ENCODE peak calls at places on chromosomes 7 and 10, in four cellular contexts. Q, R, V and F are unnamed samples.

GRCh38 chr10:47104786-47105385 is 193.7 kb downstream of the PTPN20 start:
- DNase-seq in Q (no peak), V (no peak), R (no peak), F (no peak)

GRCh38 chr10:29804025-29804852 is 169.5 kb upstream of the SVIL start:
- DNase-seq in Q (peak), V (no peak), R (no peak), F (no peak)

GRCh38 chr10:71623098-71623985 is 96.2 kb downstream of the C10orf105 start:
- DNase-seq in V (no peak), Q (no peak), R (no peak), F (no peak)

GRCh38 chr10:119281581-119282071 is 74.3 kb downstream of the GRK5 start:
- DNase-seq in R (no peak), V (no peak), Q (no peak), F (no peak)

GRCh38 chr7:135320277-135320676 is 86.6 kb downstream of the STRA8 start:
- DNase-seq in V (no peak), R (no peak), Q (no peak), F (no peak)

GRCh38 chr10:759898-760477 is 70.5 kb upstream of the DIP2C start:
- DNase-seq in V (no peak), Q (no peak), R (no peak), F (no peak)

GRCh38 chr10:111076191-111076681 is 593 bp upstream of the ADRA2A start:
- DNase-seq in V (peak), Q (no peak), R (no peak), F (peak)

GRCh38 chr10:24617771-24618396 is 105.8 kb downstream of the ARHGAP21 start:
- DNase-seq in R (no peak), Q (peak), V (peak), F (peak)

GRCh38 chr7:122262246-122262645 is 42.3 kb downstream of the FEZF1 start:
- DNase-seq in R (no peak), Q (no peak), V (no peak), F (no peak)

GRCh38 chr7:28767356-28767755 is 190.8 kb downstream of the TRIL start:
- DNase-seq in V (no peak), R (no peak), Q (no peak), F (no peak)

GRCh38 chr10:96524745-96525144 is 11.0 kb upstream of the TLL2 start:
- DNase-seq in V (no peak), R (no peak), Q (no peak), F (no peak)

GRCh38 chr7:30445770-30446169 is 32.8 kb downstream of the NOD1 start:
- DNase-seq in Q (peak), R (peak), V (no peak), F (no peak)

GRCh38 chr10:131850490-131850880 is 50.3 kb upstream of the PPP2R2D start:
- DNase-seq in Q (no peak), V (no peak), R (no peak), F (no peak)

GRCh38 chr10:43361532-43362190 is 9.8 kb upstream of the FXYD4 start:
- DNase-seq in Q (no peak), R (no peak), V (no peak), F (no peak)

GRCh38 chr7:2107386-2108085 is 125.2 kb downstream of the MAD1L1 start:
- DNase-seq in V (no peak), Q (no peak), R (no peak), F (no peak)

GRCh38 chr10:33743429-33743857 is 409.0 kb upstream of the NRP1 start:
- DNase-seq in V (no peak), Q (no peak), R (peak), F (no peak)

GRCh38 chr7:93148135-93148534 is at the start of gene SAMD9L:
- DNase-seq in R (no peak), V (no peak), Q (no peak), F (no peak)

GRCh38 chr7:155467846-155468821 is 10.2 kb downstream of the EN2 start:
- DNase-seq in R (no peak), Q (no peak), V (no peak), F (no peak)

GRCh38 chr10:6423004-6423403 is 157.1 kb downstream of the PRKCQ start:
- DNase-seq in Q (no peak), R (no peak), V (no peak), F (no peak)

GRCh38 chr7:28347964-28348363 is 64.4 kb upstream of the CREB5 start:
- DNase-seq in R (no peak), Q (no peak), V (no peak), F (no peak)

GRCh38 chr10:86178401-86179142 is 188.0 kb downstream of the GRID1 start:
- DNase-seq in R (no peak), Q (peak), V (peak), F (peak)

GRCh38 chr10:43071881-43072650 is 4.8 kb upstream of the RET start:
- DNase-seq in R (no peak), V (no peak), Q (no peak), F (no peak)

GRCh38 chr7:147658392-147658791 is 932.2 kb upstream of the C7orf33 start:
- DNase-seq in Q (no peak), R (no peak), V (no peak), F (no peak)

GRCh38 chr7:44081266-44081748 is 1.0 kb downstream of the POLM start:
- DNase-seq in R (no peak), V (no peak), Q (no peak), F (no peak)

GRCh38 chr10:61791216-61791615 is 110.3 kb upstream of the ARID5B start:
- DNase-seq in R (no peak), Q (peak), V (no peak), F (no peak)

GRCh38 chr10:70566515-70567290 is 35.8 kb downstream of the PRF1 start:
- DNase-seq in Q (no peak), R (no peak), V (no peak), F (no peak)

GRCh38 chr10:70564113-70564725 is 38.3 kb downstream of the PRF1 start:
- DNase-seq in R (no peak), Q (no peak), V (no peak), F (no peak)

GRCh38 chr10:70563230-70563629 is 39.3 kb downstream of the PRF1 start:
- DNase-seq in V (no peak), R (no peak), Q (no peak), F (no peak)

GRCh38 chr10:70565556-70566514 is 36.7 kb downstream of the PRF1 start:
- DNase-seq in V (no peak), Q (no peak), R (no peak), F (no peak)

GRCh38 chr10:70564901-70565351 is 37.6 kb downstream of the PRF1 start:
- DNase-seq in Q (no peak), R (no peak), V (no peak), F (no peak)
- H3K4me3 ChIP-seq in Q (no peak), R (no peak), V (no peak), F (no peak)

GRCh38 chr7:124781418-124781817 is 15.8 kb upstream of the GPR37 start:
- DNase-seq in Q (no peak), V (no peak), R (no peak), F (no peak)
- TF ChIP-seq SUZ12 in Q (no peak), V (no peak), R (no peak), F (no peak)

DNA sequence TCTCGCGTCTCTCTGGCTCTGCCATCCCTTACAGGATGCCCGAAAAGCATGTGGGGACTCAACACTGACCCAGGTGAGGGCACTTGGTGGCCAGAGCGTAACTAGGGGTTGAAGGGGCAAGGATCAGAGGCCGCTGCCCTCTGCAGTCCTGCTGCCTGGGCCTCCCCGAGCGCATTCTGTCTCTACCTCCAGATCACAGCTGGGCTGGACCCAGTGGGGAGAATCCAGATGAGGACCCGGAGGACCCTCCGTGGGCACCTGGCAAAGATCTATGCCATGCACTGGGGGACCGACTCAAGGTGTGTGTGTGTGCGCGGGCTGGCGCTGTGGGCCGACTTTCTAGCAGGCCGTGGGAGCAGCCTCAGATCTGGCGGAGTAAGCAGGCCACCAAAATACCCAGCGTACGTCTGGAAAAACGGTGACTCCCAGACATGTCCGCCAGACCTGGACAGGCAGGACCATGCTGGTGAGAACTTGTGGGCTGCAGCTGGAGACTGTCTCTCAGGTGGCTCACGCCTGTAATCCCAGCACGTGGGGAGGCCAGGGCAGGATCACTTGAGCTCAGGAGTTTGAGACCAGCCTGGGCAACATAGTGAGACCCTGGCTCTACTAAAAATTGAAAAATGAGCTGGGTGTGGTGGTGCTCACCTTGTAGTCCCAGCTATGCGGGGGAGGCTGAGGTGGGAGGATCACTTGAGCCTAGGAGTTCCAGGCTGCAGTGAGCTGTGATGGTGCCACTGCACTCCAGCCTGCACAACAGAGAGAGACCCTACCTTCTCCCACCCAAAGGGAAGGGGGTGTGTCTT is 3.2 kb downstream of the GNB2 start:
- DNase-seq in Q (no peak), R (no peak), V (no peak), F (no peak)
- H3K4me3 ChIP-seq in Q (no peak), R (peak), V (no peak), F (peak)

GRCh38 chr7:4786015-4786414 is 10.6 kb downstream of the AP5Z1 start:
- DNase-seq in Q (no peak), V (no peak), R (no peak), F (no peak)

GRCh38 chr7:4783292-4783652 is 7.8 kb downstream of the AP5Z1 start:
- DNase-seq in V (no peak), Q (no peak), R (no peak), F (no peak)

GRCh38 chr7:4785371-4785770 is 9.9 kb downstream of the AP5Z1 start:
- DNase-seq in V (no peak), R (no peak), Q (no peak), F (no peak)

GRCh38 chr7:4783762-4784351 is 8.4 kb downstream of the AP5Z1 start:
- DNase-seq in R (no peak), V (no peak), Q (no peak), F (no peak)

DNA sequence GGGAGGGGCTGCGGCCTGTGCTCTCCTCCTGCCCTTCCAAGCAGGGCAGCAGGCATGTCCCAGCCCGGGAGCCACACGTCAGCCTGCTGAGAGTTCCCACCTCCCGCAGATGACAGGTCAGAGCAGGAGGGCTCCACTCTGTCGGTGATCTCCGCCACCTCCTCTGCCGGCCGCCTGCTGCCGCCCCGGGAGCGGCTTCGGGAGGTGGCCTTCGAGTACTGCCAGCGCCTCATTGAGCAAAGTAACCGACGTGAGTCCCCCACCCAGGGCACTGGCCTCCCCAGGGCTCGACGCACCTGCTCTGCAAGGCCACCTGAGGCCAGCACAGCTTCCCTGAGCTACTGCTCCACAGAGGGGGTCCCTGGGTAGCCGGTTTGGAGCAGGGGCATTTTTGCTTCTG is 9.4 kb downstream of the AP5Z1 start:
- DNase-seq in Q (no peak), R (no peak), V (no peak), F (no peak)
- TF ChIP-seq SUZ12 in Q (no peak), R (no peak), V (no peak), F (no peak)

DNA sequence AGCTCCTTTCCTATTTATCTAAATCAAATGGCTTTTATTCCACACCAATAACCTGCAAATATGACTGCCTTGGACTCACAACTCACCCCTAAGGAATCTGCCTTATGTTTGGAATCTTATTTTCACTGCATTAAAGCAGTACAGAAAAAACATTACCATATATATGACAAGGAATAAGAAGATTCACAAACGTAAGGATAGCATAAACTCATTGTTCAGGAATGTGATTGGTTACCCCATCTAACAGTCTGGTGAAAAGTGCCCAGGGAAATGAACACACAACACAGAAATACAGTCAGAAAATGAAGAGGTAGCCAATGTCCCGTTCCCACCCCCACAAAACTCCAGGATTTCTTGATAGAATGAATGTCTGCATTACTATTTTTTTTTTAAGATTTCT is 2.0 kb downstream of the PPP3CB start:
- DNase-seq in V (no peak), Q (no peak), R (no peak), F (no peak)
- H3K4me3 ChIP-seq in V (no peak), Q (peak), R (peak), F (no peak)